ENCODE peak calls at places on chromosomes 2 and 18, in six cellular contexts. F is NCI-H187 treated with DMSO at 0.1 percent for 48 hours, O is NCI-H2081, X is fibroblast of mammary gland, S is HEK293T, C is GM06990. M is an unnamed sample.

GRCh38 chr18:78242307-78242643 is 737.3 kb upstream of the SALL3 start:
- DNase-seq in S (no peak), C (no peak), F (no peak), O (no peak), X (no peak), M (no peak)

GRCh38 chr2:26646986-26647672 is 6.0 kb upstream of the CIB4 start:
- DNase-seq in C (no peak), O (no peak), X (no peak), F (no peak), S (no peak), M (no peak)

GRCh38 chr2:132936261-132936660 is 266.3 kb upstream of the LYPD1 start:
- DNase-seq in S (no peak), O (no peak), C (no peak), F (no peak), X (no peak), M (no peak)

GRCh38 chr2:64766841-64767669 is 113.3 kb upstream of the SERTAD2 start:
- DNase-seq in O (no peak), X (peak; percentile 57), S (no peak), C (peak; percentile 60), F (peak; percentile 21), M (no peak)

GRCh38 chr18:59696311-59697235 is 650 bp downstream of the CCBE1 start:
- DNase-seq in O (no peak), F (no peak), C (no peak), S (peak; percentile 8), X (peak; percentile 49), M (no peak)

GRCh38 chr2:54925022-54925421 is 125.2 kb downstream of the RTN4 start:
- DNase-seq in F (no peak), C (no peak), O (no peak), X (no peak), S (no peak), M (no peak)

GRCh38 chr2:102604754-102605153 is 14.6 kb upstream of the SLC9A2 start:
- DNase-seq in C (no peak), F (no peak), X (no peak), S (no peak), O (no peak), M (no peak)

GRCh38 chr2:30334738-30335426 is 103.5 kb downstream of the LBH start:
- DNase-seq in F (no peak), C (peak; percentile 45), O (no peak), X (no peak), S (no peak), M (no peak)

GRCh38 chr2:216987176-216987809 is 127.4 kb upstream of the TNP1 start:
- DNase-seq in C (no peak), F (no peak), S (no peak), X (peak; percentile 10), O (no peak), M (no peak)

GRCh38 chr2:1049691-1050090 is 99.0 kb downstream of the SNTG2 start:
- DNase-seq in F (no peak), O (no peak), S (no peak), C (no peak), X (peak; percentile 30), M (no peak)

GRCh38 chr18:36509646-36510197 is 212.2 kb downstream of the FHOD3 start:
- DNase-seq in C (no peak), F (no peak), O (no peak), S (no peak), X (no peak), M (no peak)

GRCh38 chr2:102029405-102029804 is 37.6 kb downstream of the IL1R2 start:
- DNase-seq in X (peak; percentile 39), C (no peak), S (no peak), O (no peak), F (no peak), M (no peak)

GRCh38 chr2:201129044-201129505 is 13.1 kb downstream of the CFLAR start:
- DNase-seq in S (no peak), F (no peak), X (peak; percentile 72), C (peak; percentile 34), O (no peak), M (no peak)

GRCh38 chr2:20453087-20453486 is 6.2 kb downstream of the RHOB start:
- DNase-seq in X (no peak), O (no peak), F (no peak), S (no peak), C (no peak), M (no peak)

GRCh38 chr2:102770506-102770905 is 8.7 kb downstream of the TMEM182 start:
- DNase-seq in X (no peak), C (no peak), O (no peak), F (no peak), S (no peak), M (no peak)

GRCh38 chr2:64860321-64860751 is 128.9 kb upstream of the SLC1A4 start:
- DNase-seq in S (no peak), X (no peak), F (no peak), C (peak; percentile 64), O (no peak), M (no peak)

GRCh38 chr2:182444806-182445205 is 18.0 kb upstream of the PDE1A start:
- DNase-seq in C (no peak), S (no peak), O (no peak), X (no peak), F (no peak), M (no peak)

GRCh38 chr2:200765139-200765951 is 46.4 kb upstream of the BZW1 start:
- DNase-seq in S (no peak), C (no peak), X (peak; percentile 97), O (no peak), F (no peak), M (no peak)

GRCh38 chr2:222330910-222331309 is 32.1 kb upstream of the PAX3 start:
- DNase-seq in O (no peak), C (no peak), S (no peak), X (no peak), F (no peak), M (no peak)

M was measured in NCI-H1436 treated with DMSO at 0.1 percent for 48 hours.